ENCODE peak calls at places on chromosomes 6 and 20, in nine cellular contexts. V, K, N, W, P, A, U, G and R are unnamed samples.

GRCh38 chr20:59648720-59649119 is 44.4 kb downstream of the PHACTR3 start:
- DNase-seq in P (no peak), K (no peak), V (no peak), A (no peak), W (no peak), U (no peak), N (no peak), G (no peak), R (no peak)

GRCh38 chr20:7248392-7248992 is 481.0 kb downstream of the BMP2 start:
- DNase-seq in N (no peak), W (no peak), P (no peak), G (no peak), V (no peak), A (no peak), U (no peak), K (no peak), R (no peak)

GRCh38 chr6:50840112-50840813 is 21.6 kb downstream of the TFAP2B start:
- DNase-seq in K (no peak), P (no peak), N (no peak), V (no peak), W (no peak), A (no peak), G (no peak), U (no peak), R (no peak)

GRCh38 chr6:32685603-32686002 is 19.1 kb upstream of the HLA-DQB1 start:
- DNase-seq in N (peak; percentile 6), P (no peak), W (peak; percentile 8), A (peak; percentile 39), K (peak; percentile 90), V (peak; percentile 95), U (no peak), G (no peak), R (no peak)

GRCh38 chr6:161435426-161436065 is 161.7 kb upstream of the AGPAT4 start:
- DNase-seq in K (no peak), A (no peak), N (peak; percentile 60), P (no peak), U (peak; percentile 28), G (no peak), V (no peak), W (no peak), R (peak; percentile 30)

GRCh38 chr6:45746046-45746445 is 269.6 kb downstream of the CLIC5 start:
- DNase-seq in G (no peak), K (no peak), P (no peak), N (peak; percentile 96), U (peak; percentile 88), A (peak; percentile 49), V (no peak), W (no peak), R (peak; percentile 68)

GRCh38 chr6:170532867-170533488 is 20.1 kb downstream of the PSMB1 start:
- DNase-seq in G (no peak), W (no peak), N (peak; percentile 6), P (no peak), K (no peak), A (peak; percentile 50), V (no peak), U (peak; percentile 5), R (no peak)

GRCh38 chr20:38159949-38160756 is 4.9 kb downstream of the TGM2 start:
- DNase-seq in N (no peak), P (no peak), U (no peak), W (no peak), G (no peak), V (no peak), A (no peak), K (no peak), R (no peak)

GRCh38 chr6:15355683-15356099 is 109.8 kb downstream of the JARID2 start:
- DNase-seq in V (no peak), K (no peak), G (no peak), A (peak; percentile 50), P (no peak), N (no peak), W (no peak), U (peak; percentile 53), R (no peak)

GRCh38 chr20:44635877-44636276 is 15.6 kb downstream of the ADA start:
- DNase-seq in A (no peak), P (no peak), G (no peak), W (no peak), N (no peak), K (no peak), U (no peak), V (no peak), R (no peak)

GRCh38 chr6:44250067-44250717 is 3.3 kb downstream of the HSP90AB1 start:
- DNase-seq in N (no peak), K (no peak), G (no peak), A (no peak), U (no peak), P (no peak), W (no peak), V (no peak), R (no peak)

GRCh38 chr6:134267917-134268361 is 50.0 kb downstream of the SGK1 start:
- DNase-seq in K (no peak), G (peak; percentile 31), V (no peak), U (no peak), W (no peak), N (no peak), P (peak; percentile 33), A (no peak), R (no peak)

GRCh38 chr6:129510930-129511329 is 199.0 kb downstream of the ARHGAP18 start:
- DNase-seq in W (peak; percentile 46), A (no peak), K (no peak), G (no peak), U (peak; percentile 53), V (no peak), N (peak; percentile 39), P (no peak), R (no peak)

GRCh38 chr20:22217712-22218352 is 366.5 kb downstream of the FOXA2 start:
- DNase-seq in N (no peak), G (no peak), U (no peak), A (no peak), W (no peak), V (no peak), K (no peak), P (no peak), R (no peak)

GRCh38 chr20:22213271-22213670 is 371.1 kb downstream of the FOXA2 start:
- DNase-seq in U (no peak), W (no peak), G (no peak), N (no peak), V (no peak), P (no peak), A (no peak), K (no peak), R (no peak)

GRCh38 chr20:22216984-22217383 is 367.4 kb downstream of the FOXA2 start:
- DNase-seq in U (no peak), N (no peak), G (no peak), P (no peak), K (no peak), V (no peak), W (no peak), A (no peak), R (no peak)

GRCh38 chr20:22214296-22214695 is 370.1 kb downstream of the FOXA2 start:
- DNase-seq in W (no peak), K (no peak), U (no peak), V (no peak), P (no peak), A (no peak), N (no peak), G (no peak), R (no peak)
- H3K4me3 ChIP-seq in W (no peak overlapping the region), K (no peak overlapping the region), U (no peak overlapping the region), V (no peak overlapping the region), P (no peak overlapping the region), A (no peak overlapping the region), N (no peak overlapping the region), G (no peak overlapping the region), R (no peak overlapping the region)

GRCh38 chr6:130968486-130968885 is 94.6 kb downstream of the EPB41L2 start:
- DNase-seq in U (no peak), G (no peak), A (peak; percentile 35), N (peak; percentile 37), K (no peak), W (no peak), V (no peak), P (no peak), R (no peak)
- H3K9ac ChIP-seq in U (no peak overlapping the region), G (no peak overlapping the region), A (peak overlapping the region; percentile 54), N (no peak overlapping the region), K (no peak overlapping the region), W (peak overlapping the region; percentile 91), V (no peak overlapping the region), P (no peak overlapping the region), R (no peak overlapping the region)

DNA sequence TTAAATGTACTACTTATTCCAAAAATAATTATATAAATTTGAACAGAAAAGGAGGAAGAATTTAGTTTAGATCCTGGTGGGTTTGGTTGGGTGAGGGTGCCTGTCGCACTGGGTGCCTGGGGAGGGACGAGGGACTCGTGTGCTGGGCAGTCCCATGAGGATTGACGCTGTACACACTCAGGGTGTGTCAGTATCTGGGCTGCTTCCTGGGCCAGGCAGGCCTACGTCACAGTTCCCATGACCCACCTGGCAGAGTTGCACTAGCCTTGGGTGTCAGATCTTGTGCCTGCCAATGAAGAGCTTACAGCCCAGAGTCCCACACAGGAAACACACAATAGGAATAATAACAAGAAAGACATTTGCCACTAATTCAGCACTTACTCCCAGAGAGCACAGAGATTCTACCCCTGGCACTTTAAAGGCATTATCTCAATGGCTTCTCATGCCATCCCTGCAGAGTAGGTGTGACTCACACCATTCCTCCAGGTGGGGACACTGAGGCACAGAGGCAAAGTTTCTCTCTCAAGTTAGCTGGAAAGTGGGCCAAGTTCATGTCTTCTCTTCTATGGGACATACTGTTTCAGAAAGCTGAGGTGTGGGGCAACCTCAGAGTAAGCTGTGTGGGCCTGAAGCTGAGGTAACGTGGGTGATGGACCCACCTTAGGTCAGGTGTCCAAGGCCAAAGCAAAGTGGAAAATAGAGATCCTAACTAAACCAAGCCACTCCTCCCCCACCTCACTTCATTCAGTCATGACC is 1.3 kb upstream of the SDCBP2 start:
- DNase-seq in W (no peak), V (peak; percentile 63), N (no peak), U (no peak), A (no peak), G (peak; percentile 87), P (no peak), K (no peak), R (no peak)
- H3K4me1 ChIP-seq in W (peaks cover 25% of the 10 kb centered on the region), V (peaks cover 29% of the 10 kb centered on the region), N (peaks cover 22% of the 10 kb centered on the region), U (peaks cover 14% of the 10 kb centered on the region), A (peaks cover 17% of the 10 kb centered on the region), G (peaks cover 6% of the 10 kb centered on the region), P (peaks cover 17% of the 10 kb centered on the region), K (peaks cover 9% of the 10 kb centered on the region), R (peaks cover 53% of the 10 kb centered on the region)

DNA sequence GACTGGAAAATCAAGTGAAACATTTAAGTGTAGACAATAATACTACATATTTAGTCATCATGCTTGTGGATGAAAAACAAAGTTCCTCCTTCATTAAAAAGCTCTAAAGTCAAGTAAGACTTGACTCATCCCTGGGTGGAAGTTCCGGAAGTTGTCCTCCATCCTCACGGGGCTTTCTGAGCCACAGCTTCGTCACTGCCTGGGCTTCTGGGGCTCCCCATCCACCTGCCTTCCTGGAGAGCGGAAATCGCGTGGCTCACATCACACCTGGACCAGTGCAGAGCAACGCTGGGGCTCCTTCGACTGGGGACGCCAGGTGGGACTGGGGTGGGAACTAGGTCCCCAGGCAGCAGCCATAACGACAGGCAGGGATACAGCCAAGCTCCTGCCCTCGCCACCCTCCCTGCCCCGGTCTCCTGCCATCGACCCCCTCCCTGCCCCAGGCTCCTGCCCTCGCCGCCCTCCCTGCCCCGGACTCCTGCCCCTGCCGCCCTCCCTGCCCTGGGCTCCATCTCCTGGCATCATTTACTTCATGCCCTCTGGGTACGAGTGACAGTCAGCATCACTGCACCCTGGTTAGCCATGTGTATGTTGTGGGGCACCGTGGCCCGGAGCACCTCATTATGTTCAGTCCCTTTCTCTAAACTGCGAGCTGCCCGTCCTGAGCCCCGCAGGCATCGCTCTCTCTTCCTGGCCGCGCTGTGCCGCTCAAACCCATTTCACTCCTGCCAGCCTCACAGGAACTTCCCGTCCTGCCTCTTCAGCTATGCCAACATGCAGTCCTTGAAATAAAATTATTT is 12.9 kb downstream of the THBS2 start:
- DNase-seq in A (peak; percentile 54), P (no peak), V (no peak), N (no peak), W (no peak), G (no peak), U (no peak), K (no peak), R (no peak)
- H3K4me3 ChIP-seq in A (no peak overlapping the region), P (no peak overlapping the region), V (no peak overlapping the region), N (no peak overlapping the region), W (no peak overlapping the region), G (no peak overlapping the region), U (no peak overlapping the region), K (no peak overlapping the region), R (no peak overlapping the region)